ENCODE peak calls at places on chromosomes 7 and 10, in four cellular contexts. A, J, Q and L are unnamed samples.

GRCh38 chr7:73829505-73829904 is 1.3 kb upstream of the CLDN4 start:
- DNase-seq in A (no peak), Q (no peak), J (no peak), L (no peak)

GRCh38 chr10:25082276-25083204 is 66.1 kb downstream of the THNSL1 start:
- DNase-seq in J (no peak), A (no peak), Q (no peak), L (no peak)

GRCh38 chr10:12419279-12419847 is 70.0 kb downstream of the CAMK1D start:
- DNase-seq in J (no peak), Q (peak; percentile 94), A (peak; percentile 73), L (no peak)

GRCh38 chr7:44275829-44276570 is 49.4 kb downstream of the CAMK2B start:
- DNase-seq in A (peak; percentile 71), Q (no peak), J (peak; percentile 7), L (peak; percentile 66)

GRCh38 chr7:882336-883028 is 6.1 kb downstream of the GET4 start:
- DNase-seq in A (no peak), J (peak; percentile 13), Q (no peak), L (no peak)

GRCh38 chr10:30784521-30784895 is 155.0 kb upstream of the LYZL2 start:
- DNase-seq in J (no peak), Q (peak; percentile 84), A (no peak), L (no peak)

GRCh38 chr10:391304-391703 is 256.0 kb downstream of the ZMYND11 start:
- DNase-seq in A (no peak), J (no peak), Q (no peak), L (no peak)

GRCh38 chr10:113853577-113854018 is 284 bp downstream of the DCLRE1A start:
- DNase-seq in Q (no peak), A (no peak), J (no peak), L (no peak)

GRCh38 chr10:129307141-129307540 is 159.9 kb upstream of the MGMT start:
- DNase-seq in A (no peak), Q (no peak), J (no peak), L (no peak)

GRCh38 chr7:150450491-150450992 is at the start of gene GIMAP8:
- DNase-seq in J (peak; percentile 77), A (no peak), Q (no peak), L (no peak)

GRCh38 chr7:99380032-99380822 is 5.7 kb downstream of the ARPC1B start:
- DNase-seq in J (no peak), A (no peak), Q (peak; percentile 40), L (no peak)

GRCh38 chr7:131692131-131692960 is 135.9 kb upstream of the PODXL start:
- DNase-seq in Q (peak; percentile 60), A (peak; percentile 86), J (peak; percentile 45), L (peak; percentile 96)

GRCh38 chr7:112162161-112163020 is 43.8 kb downstream of the DOCK4 start:
- DNase-seq in Q (peak; percentile 16), J (peak; percentile 42), A (peak; percentile 65), L (no peak)

GRCh38 chr10:70773965-70774809 is 11.0 kb downstream of the TBATA start:
- DNase-seq in J (no peak), Q (no peak), A (no peak), L (no peak)

GRCh38 chr10:91652364-91652763 is 19.5 kb upstream of the PPP1R3C start:
- DNase-seq in J (no peak), A (peak; percentile 61), Q (peak; percentile 78), L (peak; percentile 13)

GRCh38 chr10:123967626-123968243 is 76.1 kb upstream of the CPXM2 start:
- DNase-seq in Q (peak; percentile 86), J (peak; percentile 58), A (peak; percentile 86), L (peak; percentile 68)

GRCh38 chr7:920351-921070 is 34.0 kb downstream of the ADAP1 start:
- DNase-seq in Q (no peak), J (peak; percentile 12), A (no peak), L (no peak)

GRCh38 chr7:144784943-144785342 is 50.9 kb downstream of the TPK1 start:
- DNase-seq in A (no peak), Q (no peak), J (no peak), L (no peak)

GRCh38 chr7:131899271-131900030 is 343.0 kb upstream of the PODXL start:
- DNase-seq in Q (no peak), J (no peak), A (no peak), L (no peak)

GRCh38 chr7:158187055-158187770 is 400.4 kb downstream of the PTPRN2 start:
- DNase-seq in A (no peak), J (no peak), Q (no peak), L (no peak)

GRCh38 chr10:117609095-117609821 is 66.7 kb downstream of the EMX2 start:
- DNase-seq in J (peak; percentile 21), Q (peak; percentile 13), A (peak; percentile 48), L (no peak)

GRCh38 chr7:109462171-109462570 is 892.5 kb downstream of the DNAJB9 start:
- DNase-seq in A (no peak), J (no peak), Q (no peak), L (no peak)

GRCh38 chr7:148026713-148027112 is 563.9 kb upstream of the C7orf33 start:
- DNase-seq in A (no peak), Q (no peak), J (no peak), L (no peak)

GRCh38 chr10:42574336-42574735 is 64.0 kb downstream of the ZNF33B start:
- DNase-seq in Q (no peak), A (no peak), J (no peak), L (no peak)

GRCh38 chr7:141533149-141533949 is 17.9 kb upstream of the AGK start:
- DNase-seq in J (peak; percentile 57), A (peak; percentile 92), Q (peak; percentile 94), L (peak; percentile 88)

GRCh38 chr10:47361293-47361692 is 13.1 kb downstream of the RBP3 start:
- DNase-seq in Q (peak; percentile 68), J (no peak), A (peak; percentile 58), L (peak; percentile 51)

GRCh38 chr10:78717200-78717599 is 351.6 kb upstream of the ZMIZ1 start:
- DNase-seq in J (peak; percentile 28), Q (peak; percentile 67), A (no peak), L (no peak)

GRCh38 chr10:102644066-102644645 is at the start of gene TRIM8:
- DNase-seq in Q (peak; percentile 67), A (peak; percentile 84), J (peak; percentile 53), L (peak; percentile 58)

GRCh38 chr10:89404082-89404481 is 10.3 kb upstream of the IFIT5 start:
- DNase-seq in Q (no peak), A (no peak), J (no peak), L (no peak)

GRCh38 chr7:56115852-56116538 is at the start of gene NUPR2:
- DNase-seq in J (no peak), A (no peak), Q (no peak), L (no peak)

GRCh38 chr7:3264693-3265339 is 36.2 kb upstream of the SDK1 start:
- DNase-seq in J (no peak), A (no peak), Q (no peak), L (no peak)

GRCh38 chr7:15686209-15686956 is at the start of gene MEOX2:
- DNase-seq in A (peak; percentile 47), J (peak; percentile 84), Q (peak; percentile 69), L (no peak)

GRCh38 chr7:128794020-128794419 is 2.3 kb downstream of the CCDC136 start:
- DNase-seq in J (no peak), A (no peak), Q (no peak), L (no peak)

GRCh38 chr7:87653178-87653577 is 25.0 kb downstream of the RUNDC3B start:
- DNase-seq in J (no peak), Q (no peak), A (no peak), L (no peak)

GRCh38 chr10:106987362-106987761 is 177.1 kb downstream of the SORCS1 start:
- DNase-seq in A (no peak), Q (no peak), J (no peak), L (peak; percentile 87)

GRCh38 chr7:149625339-149625946 is 127.8 kb upstream of the ZNF746 start:
- DNase-seq in J (peak; percentile 45), A (peak; percentile 72), Q (peak; percentile 61), L (peak; percentile 84)

GRCh38 chr10:2282194-2282593 is 544.9 kb upstream of the ADARB2 start:
- DNase-seq in A (no peak), J (no peak), Q (no peak), L (no peak)

GRCh38 chr7:46131916-46132795 is 211.1 kb upstream of the IGFBP3 start:
- DNase-seq in A (peak; percentile 70), Q (peak; percentile 57), J (no peak), L (peak; percentile 44)

GRCh38 chr10:76324283-76324682 is 892.9 kb downstream of the LRMDA start:
- DNase-seq in Q (no peak), J (peak; percentile 35), A (peak; percentile 56), L (no peak)

GRCh38 chr10:125063256-125063945 is 97.0 kb downstream of the CTBP2 start:
- DNase-seq in A (no peak), Q (no peak), J (peak; percentile 5), L (no peak)
- H3K4me1 ChIP-seq in A (peaks cover 36% of the 10 kb centered on the region), Q (peaks cover 48% of the 10 kb centered on the region), J (peaks cover 98% of the 10 kb centered on the region), L (no peaks in the 10 kb centered on the region)

GRCh38 chr7:126723966-126724544 is 528.7 kb downstream of the GRM8 start:
- DNase-seq in A (no peak), J (no peak), Q (no peak), L (no peak)

GRCh38 chr7:126716321-126716720 is 536.4 kb downstream of the GRM8 start:
- DNase-seq in A (no peak), Q (no peak), J (no peak), L (no peak)

GRCh38 chr7:126720232-126720631 is 532.5 kb downstream of the GRM8 start:
- DNase-seq in A (no peak), J (no peak), Q (no peak), L (no peak)

GRCh38 chr7:126715076-126715475 is 537.7 kb downstream of the GRM8 start:
- DNase-seq in Q (no peak), J (no peak), A (no peak), L (no peak)

DNA sequence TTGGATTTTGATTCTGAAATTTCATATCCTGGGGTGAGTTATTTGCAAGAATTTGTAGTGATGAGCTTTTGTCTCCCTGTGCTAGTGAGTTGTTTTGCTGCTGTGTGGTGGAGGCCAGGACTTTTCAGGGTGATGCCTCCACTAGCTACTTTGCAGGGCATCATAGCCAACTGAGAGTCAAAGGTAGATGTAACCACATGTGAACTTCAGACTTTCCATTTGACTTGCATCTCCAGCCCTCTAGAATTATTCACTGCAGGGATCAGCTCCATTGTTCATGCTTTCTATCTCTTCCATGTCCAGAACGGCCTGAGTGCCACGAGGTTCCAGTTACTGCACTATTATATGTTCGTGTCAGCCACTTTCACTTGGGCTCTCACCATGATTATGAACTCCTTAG is 534.3 kb downstream of the GRM8 start:
- DNase-seq in A (no peak), J (no peak), Q (no peak), L (no peak)
- H3K4me1 ChIP-seq in A (no peaks in the 10 kb centered on the region), J (no peaks in the 10 kb centered on the region), Q (no peaks in the 10 kb centered on the region), L (no peaks in the 10 kb centered on the region)

GRCh38 chr7:36127075-36127740 is 25.8 kb upstream of the EEPD1 start:
- DNase-seq in J (no peak), Q (peak; percentile 6), A (no peak), L (no peak)
- H3K4me1 ChIP-seq in J (peaks cover 51% of the 10 kb centered on the region), Q (peaks cover 24% of the 10 kb centered on the region), A (peaks cover 18% of the 10 kb centered on the region), L (no peaks in the 10 kb centered on the region)

GRCh38 chr10:4980793-4981192 is 17.6 kb downstream of the AKR1C1 start:
- DNase-seq in A (no peak), J (no peak), Q (no peak), L (no peak)

GRCh38 chr10:4977025-4977424 is 13.8 kb downstream of the AKR1C1 start:
- DNase-seq in Q (no peak), A (no peak), J (no peak), L (no peak)

GRCh38 chr10:4982764-4983226 is 19.6 kb downstream of the AKR1C1 start:
- DNase-seq in J (no peak), A (peak; percentile 32), Q (no peak), L (no peak)

GRCh38 chr10:4981722-4982471 is 18.7 kb downstream of the AKR1C1 start:
- DNase-seq in A (peak; percentile 76), J (no peak), Q (peak; percentile 21), L (peak; percentile 57)

GRCh38 chr10:4978870-4979269 is 15.7 kb downstream of the AKR1C1 start:
- DNase-seq in A (no peak), Q (no peak), J (no peak), L (no peak)
- H3K4me1 ChIP-seq in A (peaks cover 14% of the 10 kb centered on the region), Q (peaks cover 5% of the 10 kb centered on the region), J (peaks cover 7% of the 10 kb centered on the region), L (no peaks in the 10 kb centered on the region)